ENCODE peak calls at places on chromosomes 2 and 18, in six cellular contexts. A is fibroblast of pulmonary artery, N is GM13976, J is tibial nerve, V is foreskin fibroblast, D is heart left ventricle. I is an unnamed sample.

GRCh38 chr2:124778076-124778475 is 753.0 kb downstream of the CNTNAP5 start:
- DNase-seq in A (peak), N (no peak), J (no peak), V (no peak), D (no peak), I (no peak)

GRCh38 chr18:37539236-37539635 is 26.4 kb downstream of the CELF4 start:
- DNase-seq in A (no peak), N (no peak), J (no peak), V (no peak), D (no peak), I (no peak)

GRCh38 chr18:23131693-23132319 is 3.5 kb upstream of the CABLES1 start:
- DNase-seq in A (peak), N (peak), J (no peak), V (peak), D (peak), I (no peak)

GRCh38 chr2:132859550-132859949 is 189.5 kb upstream of the LYPD1 start:
- DNase-seq in A (no peak), N (no peak), J (no peak), V (no peak), D (no peak), I (no peak)

GRCh38 chr2:38716185-38716584 is 35.0 kb downstream of the SRSF7 start:
- DNase-seq in A (peak), N (no peak), J (no peak), V (peak), D (no peak), I (no peak)

GRCh38 chr2:66995636-66996035 is 401.5 kb upstream of the ETAA1 start:
- DNase-seq in A (no peak), N (no peak), J (no peak), V (no peak), D (no peak), I (no peak)

GRCh38 chr18:72859088-72859487 is 8.7 kb downstream of the NETO1 start:
- DNase-seq in A (no peak), N (no peak), J (no peak), V (no peak), D (no peak), I (no peak)

GRCh38 chr18:22817844-22818243 is 115.3 kb upstream of the RBBP8 start:
- DNase-seq in A (peak), N (no peak), J (no peak), V (no peak), D (no peak), I (no peak)

GRCh38 chr2:69798466-69798908 is 31.0 kb upstream of the GMCL1 start:
- DNase-seq in A (peak), N (no peak), J (no peak), V (no peak), D (no peak), I (peak)

GRCh38 chr2:26720322-26721166 is 28.0 kb downstream of the KCNK3 start:
- DNase-seq in A (peak), N (no peak), J (peak), V (peak), D (peak), I (peak)

GRCh38 chr18:6821346-6821745 is 91.8 kb downstream of the ARHGAP28 start:
- DNase-seq in A (no peak), N (no peak), J (no peak), V (no peak), D (no peak), I (no peak)

GRCh38 chr2:26809876-26810577 is 24.2 kb downstream of the CENPA start:
- DNase-seq in A (no peak), N (no peak), J (no peak), V (no peak), D (no peak), I (no peak)

GRCh38 chr2:120245520-120245835 is 7.2 kb upstream of the RALB start:
- DNase-seq in A (no peak), N (no peak), J (no peak), V (no peak), D (no peak), I (peak)

GRCh38 chr18:48660346-48661228 is 121.8 kb downstream of the CTIF start:
- DNase-seq in A (no peak), N (no peak), J (no peak), V (no peak), D (no peak), I (no peak)

GRCh38 chr2:32474391-32474790 is 117.6 kb downstream of the BIRC6 start:
- DNase-seq in A (no peak), N (no peak), J (no peak), V (no peak), D (no peak), I (no peak)

GRCh38 chr2:162520959-162521358 is 177.0 kb downstream of the GCA start:
- DNase-seq in A (no peak), N (no peak), J (no peak), V (no peak), D (no peak), I (no peak)

GRCh38 chr18:11761553-11761952 is 72.5 kb downstream of the GNAL start:
- DNase-seq in A (no peak), N (no peak), J (no peak), V (no peak), D (no peak), I (no peak)

GRCh38 chr2:64402876-64403275 is 51.1 kb upstream of the LGALSL start:
- DNase-seq in A (peak), N (no peak), J (no peak), V (no peak), D (no peak), I (no peak)

GRCh38 chr2:74514368-74515270 is at the start of gene TLX2:
- DNase-seq in A (no peak), N (no peak), J (no peak), V (no peak), D (no peak), I (peak)

GRCh38 chr18:22523481-22523880 is 105.8 kb upstream of the CTAGE1 start:
- DNase-seq in A (no peak), N (no peak), J (no peak), V (no peak), D (no peak), I (no peak)

GRCh38 chr18:11883153-11883552 is 25.0 kb downstream of the MPPE1 start:
- DNase-seq in A (no peak), N (peak), J (no peak), V (no peak), D (no peak), I (no peak)

GRCh38 chr2:171811229-171811628 is 82.8 kb downstream of the SLC25A12 start:
- DNase-seq in A (peak), N (peak), J (no peak), V (peak), D (no peak), I (no peak)

GRCh38 chr2:104408266-104408665 is 445.6 kb upstream of the POU3F3 start:
- DNase-seq in A (no peak), N (no peak), J (no peak), V (no peak), D (no peak), I (no peak)

GRCh38 chr2:208256192-208256782 is 1.4 kb upstream of the IDH1 start:
- DNase-seq in A (no peak), N (no peak), J (no peak), V (no peak), D (no peak), I (no peak)
- TF ChIP-seq CTCF in A (peak), N (peak), J (no peak), V (peak), D (peak), I (peak)

DNA sequence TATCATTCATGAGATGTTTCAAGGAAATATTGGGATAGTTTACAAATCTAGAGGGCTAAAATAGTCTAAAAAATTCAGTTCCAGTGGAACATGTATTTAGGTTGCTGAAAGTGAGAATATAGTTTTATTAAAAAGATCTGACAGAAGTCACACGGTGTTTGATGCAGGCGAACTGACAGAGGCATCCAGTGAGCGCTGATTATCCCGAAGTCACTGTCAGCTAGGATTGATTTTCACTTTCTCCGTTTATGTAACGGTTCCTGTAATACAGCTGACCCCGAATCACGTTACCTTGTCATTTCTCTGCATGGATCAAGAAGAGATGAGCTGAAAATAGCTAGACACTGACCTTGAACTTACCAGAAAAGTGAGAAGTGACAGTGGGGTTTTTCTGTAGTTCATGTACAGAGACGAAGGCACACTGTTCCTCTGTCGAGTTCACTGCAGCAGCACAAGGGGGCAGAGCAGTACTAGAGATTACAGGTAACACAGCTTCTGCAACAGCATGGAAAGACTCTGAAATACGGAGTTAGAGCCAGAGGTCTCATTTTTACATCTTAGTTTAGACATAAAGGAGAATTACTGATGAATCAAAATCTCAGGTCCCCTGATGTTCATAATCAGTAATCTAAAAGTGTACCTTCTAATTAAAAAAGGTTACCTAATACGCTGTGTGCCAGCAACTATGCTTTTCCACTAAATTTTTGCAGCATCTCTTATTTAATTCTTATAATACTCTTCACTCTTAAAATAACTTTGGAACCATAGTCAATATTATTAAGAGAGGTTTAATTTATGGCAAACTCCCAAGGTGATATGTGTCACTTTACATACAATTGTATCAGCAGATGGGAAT is 33.0 kb downstream of the ARHGAP15 start:
- DNase-seq in A (peak), N (no peak), J (no peak), V (peak), D (peak), I (peak)
- TF ChIP-seq CTCF in A (peak), N (peak), J (peak), V (peak), D (peak), I (peak)

GRCh38 chr2:46643493-46643892 is 164.1 kb downstream of the TMEM247 start:
- DNase-seq in A (no peak), N (no peak), J (no peak), V (no peak), D (no peak), I (no peak)
- TF ChIP-seq CTCF in A (peak), N (no peak), J (no peak), V (no peak), D (no peak), I (no peak)

GRCh38 chr2:200525882-200526651 is at the start of gene SGO2:
- DNase-seq in A (peak), N (peak), J (peak), V (peak), D (peak), I (peak)
- TF ChIP-seq CTCF in A (peak), N (no peak), J (peak), V (no peak), D (no peak), I (no peak)

DNA sequence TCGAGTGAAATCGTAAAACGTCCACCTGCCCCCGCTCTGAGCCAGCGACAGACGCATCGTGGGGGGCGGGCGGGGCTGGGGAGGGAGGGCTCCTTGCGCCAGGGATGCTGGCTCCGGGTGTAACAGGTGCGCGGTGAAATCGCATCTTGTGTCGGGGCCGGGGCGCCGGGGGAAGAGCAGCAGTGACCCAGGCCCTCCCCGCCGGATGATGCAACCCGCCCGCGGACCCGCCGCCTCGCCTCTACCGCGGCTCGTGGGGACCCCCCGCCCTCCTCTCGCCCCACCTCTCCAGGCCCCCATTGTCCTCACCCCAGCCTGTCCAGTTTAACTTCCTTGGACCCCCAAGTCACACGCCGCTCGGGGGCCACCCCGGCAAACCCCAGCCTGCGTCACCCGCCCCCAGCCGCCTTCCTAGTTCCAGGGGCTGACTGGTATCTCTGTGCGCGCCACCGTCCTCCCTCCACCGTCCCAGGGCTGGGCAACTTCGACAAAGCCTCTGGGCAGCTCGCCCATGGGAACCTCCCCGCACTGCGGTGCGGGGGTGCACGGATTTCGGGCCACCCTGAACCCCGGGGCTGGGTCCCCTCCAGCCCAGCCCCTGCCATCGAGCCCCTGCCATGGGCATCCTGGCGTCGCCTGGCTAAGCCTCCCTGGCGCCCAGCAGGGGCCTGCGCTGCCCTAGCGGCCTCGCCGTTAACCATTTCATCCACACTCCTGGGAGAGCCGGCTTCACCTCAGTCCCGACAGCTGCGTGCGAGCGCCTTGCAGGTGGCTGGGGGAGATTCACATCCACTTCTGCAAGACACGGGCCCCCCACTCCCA is 799 bp upstream of the KIF1A start:
- DNase-seq in A (no peak), N (peak), J (no peak), V (no peak), D (no peak), I (no peak)
- TF ChIP-seq CTCF in A (no peak), N (no peak), J (no peak), V (no peak), D (no peak), I (no peak)

GRCh38 chr18:38886235-38886634 is 1320.6 kb upstream of the CELF4 start:
- DNase-seq in A (no peak), N (no peak), J (no peak), V (no peak), D (no peak), I (no peak)

GRCh38 chr18:38886852-38887670 is 1321.5 kb upstream of the CELF4 start:
- DNase-seq in A (no peak), N (no peak), J (no peak), V (no peak), D (no peak), I (no peak)

GRCh38 chr18:38887671-38888020 is 1322.0 kb upstream of the CELF4 start:
- DNase-seq in A (no peak), N (no peak), J (no peak), V (no peak), D (no peak), I (no peak)

DNA sequence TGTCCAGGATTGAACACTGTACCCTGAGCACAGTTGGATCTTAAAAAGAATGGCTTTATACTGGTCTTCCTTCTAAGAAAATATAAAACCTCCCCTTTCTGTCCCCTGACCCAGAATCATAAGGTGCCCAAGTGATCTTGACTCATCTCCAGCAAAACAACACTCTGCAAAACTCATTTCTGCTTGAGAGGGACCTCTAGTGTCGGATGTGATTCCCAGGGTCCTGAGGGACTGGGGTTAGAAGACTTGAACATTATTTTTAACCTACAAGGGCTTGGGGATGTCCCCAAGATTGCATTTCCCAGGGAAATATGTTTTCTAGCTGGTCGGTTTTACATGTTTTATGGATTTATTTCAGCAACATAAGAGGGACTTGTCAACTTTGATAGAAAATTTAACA is 1318.5 kb upstream of the CELF4 start:
- DNase-seq in A (no peak), N (no peak), J (no peak), V (no peak), D (no peak), I (no peak)
- TF ChIP-seq CTCF in A (no peak), N (no peak), J (no peak), V (no peak), D (no peak), I (no peak)

I was measured in mesothelial cell of epicardium.